ENCODE peak calls at places on chromosome 9, in nine cellular contexts. One of them, this sample, is unnamed.

GRCh38 chr9:133632806-133633680 is 3.1 kb upstream of the DBH start:
- DNase-seq in astrocyte: no peak
- DNase-seq in pons: no peak
- DNase-seq in neuronal stem cell: no peak
- DNase-seq in colonic mucosa: no peak
- DNase-seq in pancreas: no peak
- DNase-seq in amniotic stem cell: no peak
- DNase-seq in myocyte: peak; percentile 58
- DNase-seq in globus pallidus: no peak
- DNase-seq in this sample: no peak

GRCh38 chr9:16794871-16795639 is 75.4 kb downstream of the BNC2 start:
- DNase-seq in astrocyte: peak; percentile 66
- DNase-seq in pons: no peak
- DNase-seq in neuronal stem cell: no peak
- DNase-seq in colonic mucosa: no peak
- DNase-seq in pancreas: no peak
- DNase-seq in amniotic stem cell: peak; percentile 54
- DNase-seq in myocyte: peak; percentile 75
- DNase-seq in globus pallidus: no peak
- DNase-seq in this sample: no peak

GRCh38 chr9:131709741-131710499 is 30.0 kb downstream of the RAPGEF1 start:
- DNase-seq in astrocyte: peak; percentile 59
- DNase-seq in pons: no peak
- DNase-seq in neuronal stem cell: no peak
- DNase-seq in colonic mucosa: no peak
- DNase-seq in pancreas: no peak
- DNase-seq in amniotic stem cell: no peak
- DNase-seq in myocyte: peak; percentile 35
- DNase-seq in globus pallidus: no peak
- DNase-seq in this sample: no peak

GRCh38 chr9:131813116-131813515 is 73.2 kb upstream of the RAPGEF1 start:
- DNase-seq in astrocyte: peak; percentile 77
- DNase-seq in pons: no peak
- DNase-seq in neuronal stem cell: no peak
- DNase-seq in colonic mucosa: no peak
- DNase-seq in pancreas: no peak
- DNase-seq in amniotic stem cell: no peak
- DNase-seq in myocyte: no peak
- DNase-seq in globus pallidus: no peak
- DNase-seq in this sample: no peak

GRCh38 chr9:694499-695154 is 146.9 kb upstream of the DMRT1 start:
- DNase-seq in astrocyte: peak; percentile 95
- DNase-seq in pons: peak; percentile 95
- DNase-seq in neuronal stem cell: no peak
- DNase-seq in colonic mucosa: no peak
- DNase-seq in pancreas: no peak
- DNase-seq in amniotic stem cell: peak; percentile 83
- DNase-seq in myocyte: peak; percentile 85
- DNase-seq in globus pallidus: peak; percentile 94
- DNase-seq in this sample: no peak

GRCh38 chr9:117725426-117725887 is 21.3 kb downstream of the TLR4 start:
- DNase-seq in astrocyte: no peak
- DNase-seq in pons: no peak
- DNase-seq in neuronal stem cell: no peak
- DNase-seq in colonic mucosa: no peak
- DNase-seq in pancreas: no peak
- DNase-seq in amniotic stem cell: no peak
- DNase-seq in myocyte: no peak
- DNase-seq in globus pallidus: no peak
- DNase-seq in this sample: no peak

GRCh38 chr9:95017062-95017461 is 290.6 kb downstream of the AOPEP start:
- DNase-seq in astrocyte: no peak
- DNase-seq in pons: no peak
- DNase-seq in neuronal stem cell: no peak
- DNase-seq in colonic mucosa: no peak
- DNase-seq in pancreas: no peak
- DNase-seq in amniotic stem cell: no peak
- DNase-seq in myocyte: no peak
- DNase-seq in globus pallidus: no peak
- DNase-seq in this sample: no peak

GRCh38 chr9:69961834-69962233 is 81.8 kb upstream of the MAMDC2 start:
- DNase-seq in astrocyte: no peak
- DNase-seq in pons: no peak
- DNase-seq in neuronal stem cell: no peak
- DNase-seq in colonic mucosa: no peak
- DNase-seq in pancreas: no peak
- DNase-seq in amniotic stem cell: no peak
- DNase-seq in myocyte: no peak
- DNase-seq in globus pallidus: no peak
- DNase-seq in this sample: no peak

GRCh38 chr9:98887918-98888510 is 55.7 kb upstream of the COL15A1 start:
- DNase-seq in astrocyte: no peak
- DNase-seq in pons: no peak
- DNase-seq in neuronal stem cell: no peak
- DNase-seq in colonic mucosa: no peak
- DNase-seq in pancreas: no peak
- DNase-seq in amniotic stem cell: no peak
- DNase-seq in myocyte: no peak
- DNase-seq in globus pallidus: no peak
- DNase-seq in this sample: no peak

GRCh38 chr9:36815566-36816348 is 218.3 kb downstream of the PAX5 start:
- DNase-seq in astrocyte: no peak
- DNase-seq in pons: no peak
- DNase-seq in neuronal stem cell: no peak
- DNase-seq in colonic mucosa: no peak
- DNase-seq in pancreas: no peak
- DNase-seq in amniotic stem cell: no peak
- DNase-seq in myocyte: no peak
- DNase-seq in globus pallidus: no peak
- DNase-seq in this sample: no peak

GRCh38 chr9:18245911-18246310 is 228.0 kb upstream of the ADAMTSL1 start:
- DNase-seq in astrocyte: no peak
- DNase-seq in pons: no peak
- DNase-seq in neuronal stem cell: no peak
- DNase-seq in colonic mucosa: no peak
- DNase-seq in pancreas: no peak
- DNase-seq in amniotic stem cell: no peak
- DNase-seq in myocyte: no peak
- DNase-seq in globus pallidus: no peak
- DNase-seq in this sample: no peak

GRCh38 chr9:133855802-133856592 is 117.8 kb upstream of the SARDH start:
- DNase-seq in astrocyte: peak; percentile 50
- DNase-seq in pons: no peak
- DNase-seq in neuronal stem cell: no peak
- DNase-seq in colonic mucosa: peak; percentile 87
- DNase-seq in pancreas: peak; percentile 53
- DNase-seq in amniotic stem cell: no peak
- DNase-seq in myocyte: no peak
- DNase-seq in globus pallidus: no peak
- DNase-seq in this sample: no peak

GRCh38 chr9:108569624-108570023 is 286.2 kb downstream of the ACTL7B start:
- DNase-seq in astrocyte: peak; percentile 35
- DNase-seq in pons: no peak
- DNase-seq in neuronal stem cell: no peak
- DNase-seq in colonic mucosa: no peak
- DNase-seq in pancreas: no peak
- DNase-seq in amniotic stem cell: peak; percentile 7
- DNase-seq in myocyte: peak; percentile 67
- DNase-seq in globus pallidus: no peak
- DNase-seq in this sample: no peak

GRCh38 chr9:35116898-35117551 is 1.4 kb upstream of the ATOSB start:
- DNase-seq in astrocyte: peak; percentile 77
- DNase-seq in pons: peak; percentile 95
- DNase-seq in neuronal stem cell: peak; percentile 91
- DNase-seq in colonic mucosa: peak; percentile 95
- DNase-seq in pancreas: peak; percentile 89
- DNase-seq in amniotic stem cell: peak; percentile 92
- DNase-seq in myocyte: peak; percentile 96
- DNase-seq in globus pallidus: peak; percentile 91
- DNase-seq in this sample: peak; percentile 80